ENCODE peak calls at places on chromosomes 11 and 22, in four cellular contexts. One of them, this sample, is unnamed.

GRCh38 chr22:32142600-32142999 is 16.5 kb downstream of the C22orf42 start:
- DNase-seq in chondrocyte: no peak
- DNase-seq in PC-3: no peak
- DNase-seq in adrenal gland: no peak
- DNase-seq in this sample: no peak

GRCh38 chr11:55914482-55914881 is at the start of gene OR5W2:
- DNase-seq in adrenal gland: no peak
- DNase-seq in chondrocyte: no peak
- DNase-seq in PC-3: no peak
- DNase-seq in this sample: no peak

GRCh38 chr22:48576333-48577013 is 1251.2 kb downstream of the BRD1 start:
- DNase-seq in adrenal gland: no peak
- DNase-seq in chondrocyte: no peak
- DNase-seq in PC-3: no peak
- DNase-seq in this sample: no peak

GRCh38 chr11:2789791-2790580 is 90.2 kb upstream of the KCNQ1OT1 start:
- DNase-seq in PC-3: no peak
- DNase-seq in chondrocyte: peak; percentile 75
- DNase-seq in adrenal gland: peak; percentile 9
- DNase-seq in this sample: peak; percentile 12

GRCh38 chr11:40037005-40037404 is 1422.4 kb downstream of the LRRC4C start:
- DNase-seq in PC-3: no peak
- DNase-seq in adrenal gland: no peak
- DNase-seq in chondrocyte: no peak
- DNase-seq in this sample: no peak

GRCh38 chr11:67627788-67628624 is 1.7 kb downstream of the NUDT8 start:
- DNase-seq in PC-3: no peak
- DNase-seq in chondrocyte: peak; percentile 83
- DNase-seq in adrenal gland: no peak
- DNase-seq in this sample: no peak

GRCh38 chr11:7511405-7511804 is 2.4 kb upstream of the PPFIBP2 start:
- DNase-seq in adrenal gland: peak; percentile 33
- DNase-seq in chondrocyte: no peak
- DNase-seq in PC-3: no peak
- DNase-seq in this sample: no peak

GRCh38 chr11:73528877-73529530 is 68.9 kb downstream of the FAM168A start:
- DNase-seq in adrenal gland: no peak
- DNase-seq in chondrocyte: no peak
- DNase-seq in PC-3: no peak
- DNase-seq in this sample: no peak

GRCh38 chr11:102099755-102100154 is 10.5 kb upstream of the YAP1 start:
- DNase-seq in PC-3: no peak
- DNase-seq in adrenal gland: no peak
- DNase-seq in chondrocyte: no peak
- DNase-seq in this sample: no peak

GRCh38 chr11:72736452-72737069 is 15.6 kb downstream of the ARAP1 start:
- DNase-seq in PC-3: peak; percentile 85
- DNase-seq in adrenal gland: no peak
- DNase-seq in chondrocyte: no peak
- DNase-seq in this sample: peak; percentile 78

GRCh38 chr11:2788751-2789140 is 89.0 kb upstream of the KCNQ1OT1 start:
- DNase-seq in PC-3: no peak
- DNase-seq in adrenal gland: no peak
- DNase-seq in chondrocyte: peak; percentile 72
- DNase-seq in this sample: peak; percentile 7

GRCh38 chr11:20873054-20873453 is 203.7 kb downstream of the NELL1 start:
- DNase-seq in adrenal gland: no peak
- DNase-seq in PC-3: peak; percentile 2
- DNase-seq in chondrocyte: no peak
- DNase-seq in this sample: no peak

GRCh38 chr11:46747150-46747549 is 28.1 kb downstream of the F2 start:
- DNase-seq in chondrocyte: peak; percentile 27
- DNase-seq in PC-3: no peak
- DNase-seq in adrenal gland: no peak
- DNase-seq in this sample: no peak

GRCh38 chr11:114774599-114775365 is 96.5 kb downstream of the NXPE2 start:
- DNase-seq in adrenal gland: peak; percentile 60
- DNase-seq in PC-3: peak; percentile 67
- DNase-seq in chondrocyte: no peak
- DNase-seq in this sample: no peak

GRCh38 chr11:86876716-86877234 is 76.4 kb downstream of the PRSS23 start:
- DNase-seq in PC-3: no peak
- DNase-seq in chondrocyte: no peak
- DNase-seq in adrenal gland: no peak
- DNase-seq in this sample: no peak

GRCh38 chr22:23898006-23898974 is 4.1 kb downstream of the MIF start:
- DNase-seq in PC-3: no peak
- DNase-seq in chondrocyte: no peak
- DNase-seq in adrenal gland: no peak
- DNase-seq in this sample: no peak

GRCh38 chr11:12801976-12802375 is 127.8 kb downstream of the TEAD1 start:
- DNase-seq in PC-3: peak; percentile 38
- DNase-seq in adrenal gland: no peak
- DNase-seq in chondrocyte: no peak
- DNase-seq in this sample: no peak

GRCh38 chr22:23196165-23196564 is 15.9 kb downstream of the BCR start:
- DNase-seq in chondrocyte: no peak
- DNase-seq in PC-3: no peak
- DNase-seq in adrenal gland: no peak
- DNase-seq in this sample: no peak

GRCh38 chr11:76653674-76654309 is 16.8 kb downstream of the LRRC32 start:
- DNase-seq in PC-3: no peak
- DNase-seq in chondrocyte: peak; percentile 58
- DNase-seq in adrenal gland: peak; percentile 13
- DNase-seq in this sample: peak; percentile 9

GRCh38 chr11:27246925-27247324 is 116.1 kb downstream of the CCDC34 start:
- DNase-seq in adrenal gland: no peak
- DNase-seq in PC-3: no peak
- DNase-seq in chondrocyte: no peak
- DNase-seq in this sample: no peak

GRCh38 chr22:40507491-40507890 is 129.0 kb downstream of the MRTFA start:
- DNase-seq in adrenal gland: no peak
- DNase-seq in PC-3: no peak
- DNase-seq in chondrocyte: no peak
- DNase-seq in this sample: no peak

GRCh38 chr11:92739020-92739419 is 230.4 kb upstream of the MTNR1B start:
- DNase-seq in adrenal gland: peak; percentile 14
- DNase-seq in chondrocyte: no peak
- DNase-seq in PC-3: no peak
- DNase-seq in this sample: no peak

GRCh38 chr11:115518983-115519382 is 14.8 kb upstream of the CADM1 start:
- DNase-seq in PC-3: no peak
- DNase-seq in adrenal gland: no peak
- DNase-seq in chondrocyte: no peak
- DNase-seq in this sample: no peak

GRCh38 chr22:29041408-29041807 is 20.2 kb downstream of the C22orf31 start:
- DNase-seq in adrenal gland: no peak
- DNase-seq in PC-3: no peak
- DNase-seq in chondrocyte: no peak
- DNase-seq in this sample: no peak

GRCh38 chr22:29039148-29039547 is 22.5 kb downstream of the C22orf31 start:
- DNase-seq in PC-3: no peak
- DNase-seq in adrenal gland: no peak
- DNase-seq in chondrocyte: no peak
- DNase-seq in this sample: no peak

GRCh38 chr22:29044657-29045176 is 16.9 kb downstream of the C22orf31 start:
- DNase-seq in PC-3: no peak
- DNase-seq in chondrocyte: no peak
- DNase-seq in adrenal gland: no peak
- DNase-seq in this sample: no peak

GRCh38 chr22:29040385-29041275 is 21.0 kb downstream of the C22orf31 start:
- DNase-seq in adrenal gland: peak; percentile 76
- DNase-seq in chondrocyte: no peak
- DNase-seq in PC-3: peak; percentile 64
- DNase-seq in this sample: peak; percentile 45

GRCh38 chr22:29043906-29044575 is 17.6 kb downstream of the C22orf31 start:
- DNase-seq in adrenal gland: no peak
- DNase-seq in chondrocyte: no peak
- DNase-seq in PC-3: peak; percentile 51
- DNase-seq in this sample: no peak
- TF ChIP-seq CTCF in adrenal gland: no peak
- TF ChIP-seq CTCF in chondrocyte: no peak
- TF ChIP-seq CTCF in PC-3: no peak
- TF ChIP-seq CTCF in this sample: no peak

GRCh38 chr11:94171693-94172440 is 43.2 kb downstream of the PANX1 start:
- DNase-seq in PC-3: peak; percentile 60
- DNase-seq in adrenal gland: no peak
- DNase-seq in chondrocyte: no peak
- DNase-seq in this sample: peak; percentile 19
- TF ChIP-seq CTCF in PC-3: peak; percentile 96
- TF ChIP-seq CTCF in adrenal gland: peak; percentile 33
- TF ChIP-seq CTCF in chondrocyte: peak; percentile 78
- TF ChIP-seq CTCF in this sample: peak; percentile 58

GRCh38 chr11:64127267-64128072 is 38.4 kb downstream of the MACROD1 start:
- DNase-seq in chondrocyte: no peak
- DNase-seq in adrenal gland: no peak
- DNase-seq in PC-3: no peak
- DNase-seq in this sample: no peak
- TF ChIP-seq CTCF in chondrocyte: no peak
- TF ChIP-seq CTCF in adrenal gland: no peak
- TF ChIP-seq CTCF in PC-3: no peak
- TF ChIP-seq CTCF in this sample: no peak

DNA sequence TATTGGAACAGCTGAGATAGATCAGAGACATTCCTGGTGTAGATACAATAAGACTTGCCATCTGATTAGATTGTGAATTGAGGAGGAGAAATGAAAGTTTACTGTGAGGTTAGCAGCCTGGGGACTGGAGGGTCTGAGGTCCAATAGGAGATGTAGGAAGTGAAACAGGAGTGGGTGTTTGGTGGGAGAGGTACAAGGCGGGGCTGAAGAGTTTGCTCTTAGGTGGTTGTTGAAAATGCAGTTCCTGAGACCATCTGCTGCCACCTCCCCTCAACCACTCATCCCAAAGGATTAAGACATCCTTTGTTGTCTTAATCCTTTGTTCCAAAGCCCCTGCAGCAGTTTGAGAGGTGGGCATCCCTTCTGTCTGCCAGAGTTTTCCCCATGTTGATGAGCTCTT is 14.8 kb downstream of the PIWIL4 start:
- DNase-seq in chondrocyte: no peak
- DNase-seq in PC-3: no peak
- DNase-seq in adrenal gland: no peak
- DNase-seq in this sample: no peak
- TF ChIP-seq CTCF in chondrocyte: no peak
- TF ChIP-seq CTCF in PC-3: no peak
- TF ChIP-seq CTCF in adrenal gland: no peak
- TF ChIP-seq CTCF in this sample: no peak

DNA sequence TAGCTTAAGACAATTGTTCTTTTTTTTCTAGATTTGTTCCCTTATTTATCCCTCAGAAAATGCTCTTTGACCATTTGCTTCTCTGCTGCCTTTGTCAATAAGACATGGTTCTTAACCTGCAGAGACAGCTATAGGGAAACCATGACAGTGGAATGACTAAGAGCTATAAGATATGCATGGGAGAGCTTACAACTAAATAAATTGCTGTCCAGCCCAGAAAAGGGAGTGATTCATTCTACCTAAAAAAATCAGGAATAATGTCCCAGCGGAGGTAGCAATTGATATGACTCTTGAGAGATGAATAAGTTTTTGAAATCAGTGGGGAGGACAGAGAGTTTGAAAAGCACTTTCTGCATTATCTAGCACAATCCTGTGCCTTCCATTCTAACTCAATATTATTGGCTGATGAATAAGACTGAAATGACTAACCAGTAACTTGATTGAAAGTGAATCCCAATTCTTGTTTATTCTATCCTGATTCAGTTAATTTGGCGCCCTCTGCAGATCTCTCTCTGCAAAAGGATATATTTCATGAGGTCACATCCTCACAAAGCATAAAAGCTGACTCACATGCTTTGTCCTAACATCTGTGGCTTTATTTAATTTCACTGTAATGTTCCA is 680.5 kb upstream of the API5 start:
- DNase-seq in chondrocyte: no peak
- DNase-seq in PC-3: peak; percentile 65
- DNase-seq in adrenal gland: peak; percentile 26
- DNase-seq in this sample: no peak
- TF ChIP-seq CTCF in chondrocyte: peak; percentile 56
- TF ChIP-seq CTCF in PC-3: peak; percentile 69
- TF ChIP-seq CTCF in adrenal gland: peak; percentile 17
- TF ChIP-seq CTCF in this sample: no peak

GRCh38 chr11:132030896-132031295 is 660.5 kb downstream of the NTM start:
- DNase-seq in PC-3: no peak
- DNase-seq in chondrocyte: no peak
- DNase-seq in adrenal gland: no peak
- DNase-seq in this sample: no peak

GRCh38 chr11:132024587-132025295 is 654.3 kb downstream of the NTM start:
- DNase-seq in chondrocyte: no peak
- DNase-seq in adrenal gland: no peak
- DNase-seq in PC-3: peak; percentile 84
- DNase-seq in this sample: no peak

GRCh38 chr11:132026746-132027145 is 656.3 kb downstream of the NTM start:
- DNase-seq in PC-3: no peak
- DNase-seq in chondrocyte: no peak
- DNase-seq in adrenal gland: no peak
- DNase-seq in this sample: no peak

GRCh38 chr11:132032555-132032954 is 662.1 kb downstream of the NTM start:
- DNase-seq in chondrocyte: no peak
- DNase-seq in PC-3: no peak
- DNase-seq in adrenal gland: no peak
- DNase-seq in this sample: no peak

GRCh38 chr11:132028380-132029240 is 658.2 kb downstream of the NTM start:
- DNase-seq in adrenal gland: no peak
- DNase-seq in PC-3: peak; percentile 44
- DNase-seq in chondrocyte: no peak
- DNase-seq in this sample: no peak
- TF ChIP-seq CTCF in adrenal gland: peak; percentile 61
- TF ChIP-seq CTCF in PC-3: peak; percentile 62
- TF ChIP-seq CTCF in chondrocyte: peak; percentile 77
- TF ChIP-seq CTCF in this sample: no peak

DNA sequence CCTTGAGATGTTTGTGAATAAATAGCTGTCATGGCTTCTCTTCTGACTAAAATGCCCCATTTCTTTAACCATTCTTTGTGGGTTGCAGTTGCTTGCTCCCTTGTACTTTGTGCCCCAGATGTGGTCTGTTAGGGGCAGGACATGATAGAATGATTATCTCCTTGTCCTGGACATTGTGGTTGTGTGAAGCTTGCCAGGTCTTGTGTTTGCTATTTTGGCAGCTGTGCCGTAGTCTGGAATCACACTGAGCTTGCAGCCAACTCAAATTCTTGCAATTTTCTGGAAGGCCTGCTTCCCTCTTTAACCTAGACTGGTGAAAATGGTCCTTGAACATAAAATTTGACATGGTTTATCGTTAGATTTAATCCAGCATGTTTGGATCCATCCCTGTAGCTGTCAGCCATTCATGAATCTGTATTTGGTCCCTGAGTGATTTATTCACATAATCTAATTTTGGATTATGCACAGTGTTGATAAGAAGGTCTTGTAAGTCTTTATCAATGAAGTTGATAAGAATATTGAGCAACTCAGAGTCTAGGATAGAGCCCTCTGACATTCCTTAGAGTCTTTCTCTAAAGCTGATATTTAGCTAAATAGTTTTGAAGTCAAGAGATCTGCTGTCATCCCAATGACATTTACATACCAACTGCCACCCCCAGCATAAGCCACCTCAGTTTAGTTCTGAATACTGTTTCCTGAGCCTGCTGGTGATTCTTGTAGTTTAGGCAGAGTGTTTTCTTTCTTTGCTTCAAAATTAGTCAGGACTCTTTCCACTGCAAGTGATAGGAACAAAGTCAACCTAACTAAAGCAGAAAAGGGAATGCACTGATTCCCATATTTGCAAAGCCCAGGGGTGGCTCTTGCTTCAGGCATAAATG is 9.7 kb downstream of the SPON1 start:
- DNase-seq in PC-3: no peak
- DNase-seq in chondrocyte: no peak
- DNase-seq in adrenal gland: no peak
- DNase-seq in this sample: no peak
- TF ChIP-seq CTCF in PC-3: no peak
- TF ChIP-seq CTCF in chondrocyte: no peak
- TF ChIP-seq CTCF in adrenal gland: no peak
- TF ChIP-seq CTCF in this sample: no peak

This sample was measured in natural killer cell.